ENCODE peak calls at places on chromosomes 4 and X, in nine cellular contexts. A is glutamatergic neuron; S is activated CD4-positive, CD25-positive, alpha-beta regulatory T cell; H is left ventricle myocardium inferior; I is stimulated activated CD4-positive, alpha-beta T cell treated with anti-CD3 and anti-CD28 coated beads, Interleukin-15, amount 100 ng/mL, for 1 hour; X is activated T-cell treated with anti-CD3 and anti-CD28 coated beads for 48 hours; C is fibroblast of the conjunctiva; J is SW480; K is HL-60. W is an unnamed sample.
A peak's percentile ranks its signal among the peaks of the same experiment; 100 is the strongest.

GRCh38 chrX:72001471-72001870 is 90.8 kb downstream of the NHSL2 start:
- DNase-seq in C (no peak), J (no peak), K (no peak), X (no peak), A (no peak), S (no peak), I (no peak), H (no peak), W (no peak)

GRCh38 chrX:132022115-132022862 is 813 bp upstream of the STK26 start:
- DNase-seq in C (no peak), J (peak; percentile 42), H (no peak), X (no peak), I (no peak), K (peak; percentile 23), A (no peak), S (no peak), W (no peak)

GRCh38 chr4:7297881-7298280 is 105.5 kb downstream of the SORCS2 start:
- DNase-seq in I (no peak), J (no peak), H (no peak), S (no peak), C (no peak), K (no peak), A (no peak), X (no peak), W (no peak)

GRCh38 chr4:681736-682451 is 7.1 kb downstream of the SLC49A3 start:
- DNase-seq in K (peak; percentile 10), A (peak; percentile 27), I (no peak), H (no peak), S (no peak), C (no peak), X (no peak), J (peak; percentile 53), W (no peak)

GRCh38 chr4:180566492-180566891 is 1676.7 kb upstream of the TENM3 start:
- DNase-seq in X (no peak), K (no peak), H (no peak), J (no peak), C (no peak), A (no peak), I (no peak), S (no peak), W (no peak)

GRCh38 chrX:9466115-9466495 is 1.2 kb downstream of the TBL1X start:
- DNase-seq in X (no peak), I (no peak), K (no peak), A (peak; percentile 25), C (no peak), S (no peak), J (peak; percentile 36), H (peak; percentile 42), W (peak; percentile 31)

GRCh38 chrX:139554367-139554766 is 23.8 kb downstream of the F9 start:
- DNase-seq in X (no peak), H (no peak), J (no peak), S (no peak), K (no peak), A (no peak), C (no peak), I (no peak), W (no peak)

GRCh38 chrX:115948018-115948923 is 222.3 kb upstream of the AGTR2 start:
- DNase-seq in H (no peak), C (no peak), X (no peak), S (no peak), J (no peak), K (peak; percentile 26), A (no peak), I (no peak), W (no peak)